ENCODE peak calls at places on chromosomes 7 and 10, in eight cellular contexts. A, H, I, U, V, T, X and Y are unnamed samples.

GRCh38 chr7:47724335-47724982 is 142.5 kb upstream of the TNS3 start:
- DNase-seq in A (no peak), H (no peak), I (no peak), U (no peak), V (no peak), T (no peak), X (no peak), Y (peak; percentile 83)

GRCh38 chr10:108556176-108556575 is 1367.1 kb downstream of the XPNPEP1 start:
- DNase-seq in A (no peak), H (no peak), I (no peak), U (no peak), V (no peak), T (no peak), X (no peak), Y (no peak)

GRCh38 chr7:116588641-116589594 is 64.1 kb downstream of the CAV1 start:
- DNase-seq in A (no peak), H (peak; percentile 21), I (no peak), U (peak; percentile 17), V (no peak), T (peak; percentile 91), X (no peak), Y (peak; percentile 40)

GRCh38 chr10:132392811-132393694 is 3.9 kb upstream of the PWWP2B start:
- DNase-seq in A (no peak), H (no peak), I (peak; percentile 54), U (no peak), V (no peak), T (no peak), X (no peak), Y (no peak)

GRCh38 chr7:150897502-150898474 is 45.5 kb downstream of the AOC1 start:
- DNase-seq in A (no peak), H (no peak), I (no peak), U (peak; percentile 24), V (no peak), T (no peak), X (no peak), Y (no peak)

GRCh38 chr10:132101529-132101928 is 35.8 kb downstream of the JAKMIP3 start:
- DNase-seq in A (peak; percentile 34), H (peak; percentile 61), I (peak; percentile 26), U (no peak), V (no peak), T (no peak), X (no peak), Y (no peak)

GRCh38 chr10:48487244-48487643 is 117.6 kb downstream of the ARHGAP22 start:
- DNase-seq in A (no peak), H (no peak), I (no peak), U (no peak), V (no peak), T (no peak), X (no peak), Y (no peak)

GRCh38 chr10:52778511-52779392 is 6.2 kb upstream of the MBL2 start:
- DNase-seq in A (no peak), H (peak; percentile 30), I (no peak), U (no peak), V (peak; percentile 31), T (no peak), X (no peak), Y (peak; percentile 41)

GRCh38 chr7:37824987-37825509 is 23.3 kb upstream of the NME8 start:
- DNase-seq in A (no peak), H (no peak), I (no peak), U (no peak), V (no peak), T (no peak), X (no peak), Y (no peak)

GRCh38 chr7:105346593-105347322 is 42.0 kb downstream of the SRPK2 start:
- DNase-seq in A (no peak), H (no peak), I (no peak), U (no peak), V (no peak), T (no peak), X (no peak), Y (no peak)

GRCh38 chr10:34434119-34434594 is 380.9 kb downstream of the PARD3 start:
- DNase-seq in A (no peak), H (no peak), I (no peak), U (no peak), V (no peak), T (no peak), X (no peak), Y (no peak)

GRCh38 chr10:21297525-21298383 is 227.7 kb downstream of the SKIDA1 start:
- DNase-seq in A (no peak), H (no peak), I (no peak), U (no peak), V (no peak), T (no peak), X (no peak), Y (no peak)

GRCh38 chr10:119543814-119544642 is 1.5 kb upstream of the RGS10 start:
- DNase-seq in A (no peak), H (no peak), I (no peak), U (no peak), V (no peak), T (no peak), X (no peak), Y (no peak)

GRCh38 chr10:126336786-126337185 is 51.5 kb downstream of the ADAM12 start:
- DNase-seq in A (no peak), H (no peak), I (no peak), U (no peak), V (no peak), T (no peak), X (no peak), Y (no peak)

GRCh38 chr10:127738512-127739424 is 1.8 kb downstream of the FOXI2 start:
- DNase-seq in A (no peak), H (peak; percentile 37), I (peak; percentile 74), U (no peak), V (peak; percentile 34), T (no peak), X (no peak), Y (no peak)

GRCh38 chr10:31118561-31118960 is 86.9 kb upstream of the ZNF438 start:
- DNase-seq in A (no peak), H (no peak), I (no peak), U (no peak), V (no peak), T (no peak), X (no peak), Y (no peak)

GRCh38 chr10:28687683-28688001 is 10.3 kb downstream of the BAMBI start:
- DNase-seq in A (no peak), H (no peak), I (no peak), U (no peak), V (no peak), T (no peak), X (no peak), Y (no peak)

GRCh38 chr7:17802056-17802455 is 138.2 kb downstream of the SNX13 start:
- DNase-seq in A (no peak), H (no peak), I (no peak), U (no peak), V (no peak), T (no peak), X (no peak), Y (no peak)